ENCODE peak calls at places on chromosome 18, in ten cellular contexts. O, H, D, S, Q, B, K, U, W and N are unnamed samples.

GRCh38 chr18:57859314-57859713 is 56.2 kb upstream of the ATP8B1 start:
- DNase-seq in O (no peak), H (peak), D (no peak), S (peak), Q (peak), B (no peak), K (peak), U (no peak), W (no peak), N (no peak)

GRCh38 chr18:2256577-2256976 is 314.7 kb downstream of the METTL4 start:
- DNase-seq in O (no peak), H (no peak), D (no peak), S (no peak), Q (no peak), B (no peak), K (no peak), U (no peak), W (no peak), N (no peak)

GRCh38 chr18:61833387-61833786 is 59.4 kb downstream of the RNF152 start:
- DNase-seq in O (no peak), H (peak), D (no peak), S (no peak), Q (no peak), B (peak), K (no peak), U (no peak), W (peak), N (no peak)

GRCh38 chr18:35521133-35521532 is 23.4 kb upstream of the INO80C start:
- DNase-seq in O (no peak), H (no peak), D (no peak), S (no peak), Q (no peak), B (no peak), K (no peak), U (no peak), W (no peak), N (no peak)

GRCh38 chr18:26617151-26617554 is 68.8 kb upstream of the KCTD1 start:
- DNase-seq in O (no peak), H (peak), D (no peak), S (no peak), Q (no peak), B (peak), K (no peak), U (no peak), W (peak), N (no peak)

GRCh38 chr18:51655327-51655698 is 457.8 kb upstream of the MEX3C start:
- DNase-seq in O (no peak), H (no peak), D (no peak), S (no peak), Q (no peak), B (no peak), K (no peak), U (no peak), W (no peak), N (no peak)

GRCh38 chr18:53796042-53796729 is 428.3 kb downstream of the MBD2 start:
- DNase-seq in O (no peak), H (peak), D (no peak), S (no peak), Q (no peak), B (peak), K (no peak), U (no peak), W (peak), N (no peak)

GRCh38 chr18:61308795-61309393 is 24.3 kb upstream of the CDH20 start:
- DNase-seq in O (no peak), H (no peak), D (no peak), S (no peak), Q (no peak), B (peak), K (no peak), U (no peak), W (peak), N (no peak)

GRCh38 chr18:63237486-63237885 is 82.1 kb downstream of the BCL2 start:
- DNase-seq in O (no peak), H (peak), D (no peak), S (no peak), Q (peak), B (no peak), K (no peak), U (no peak), W (peak), N (no peak)

GRCh38 chr18:6776193-6776592 is 46.7 kb downstream of the ARHGAP28 start:
- DNase-seq in O (no peak), H (peak), D (no peak), S (no peak), Q (no peak), B (peak), K (no peak), U (no peak), W (peak), N (no peak)

GRCh38 chr18:2955966-2956521 is 56.9 kb downstream of the LPIN2 start:
- DNase-seq in O (no peak), H (peak), D (no peak), S (no peak), Q (no peak), B (no peak), K (no peak), U (no peak), W (no peak), N (no peak)

GRCh38 chr18:79855147-79855910 is 57.6 kb downstream of the KCNG2 start:
- DNase-seq in O (no peak), H (no peak), D (no peak), S (no peak), Q (no peak), B (no peak), K (no peak), U (no peak), W (no peak), N (no peak)

GRCh38 chr18:8208716-8209115 is 400.5 kb upstream of the RAB12 start:
- DNase-seq in O (no peak), H (no peak), D (no peak), S (no peak), Q (no peak), B (no peak), K (peak), U (no peak), W (no peak), N (no peak)

GRCh38 chr18:76957384-76958355 is 135.3 kb downstream of the ZNF236 start:
- DNase-seq in O (no peak), H (no peak), D (no peak), S (no peak), Q (no peak), B (no peak), K (no peak), U (no peak), W (no peak), N (no peak)

GRCh38 chr18:60668583-60668982 is 296.0 kb upstream of the MC4R start:
- DNase-seq in O (no peak), H (no peak), D (no peak), S (no peak), Q (peak), B (no peak), K (no peak), U (no peak), W (no peak), N (no peak)

GRCh38 chr18:38422216-38422615 is 856.6 kb upstream of the CELF4 start:
- DNase-seq in O (no peak), H (no peak), D (no peak), S (no peak), Q (no peak), B (no peak), K (no peak), U (no peak), W (no peak), N (no peak)

GRCh38 chr18:3875376-3875775 is 425.4 kb downstream of the TGIF1 start:
- DNase-seq in O (no peak), H (no peak), D (no peak), S (no peak), Q (no peak), B (no peak), K (no peak), U (no peak), W (no peak), N (no peak)

GRCh38 chr18:50816767-50817166 is 3.0 kb downstream of the MRO start:
- DNase-seq in O (peak), H (no peak), D (no peak), S (peak), Q (peak), B (no peak), K (no peak), U (no peak), W (peak), N (no peak)

GRCh38 chr18:31429623-31430022 is 17.9 kb upstream of the DSG3 start:
- DNase-seq in O (no peak), H (no peak), D (no peak), S (no peak), Q (peak), B (no peak), K (peak), U (no peak), W (no peak), N (no peak)

GRCh38 chr18:51074605-51075004 is 44.6 kb downstream of the SMAD4 start:
- DNase-seq in O (no peak), H (no peak), D (no peak), S (no peak), Q (no peak), B (no peak), K (no peak), U (no peak), W (no peak), N (no peak)

GRCh38 chr18:55557211-55557610 is 30.8 kb downstream of the TCF4 start:
- DNase-seq in O (no peak), H (no peak), D (no peak), S (no peak), Q (no peak), B (no peak), K (no peak), U (no peak), W (no peak), N (no peak)

GRCh38 chr18:55549474-55550104 is 38.4 kb downstream of the TCF4 start:
- DNase-seq in O (no peak), H (no peak), D (no peak), S (no peak), Q (no peak), B (no peak), K (no peak), U (no peak), W (no peak), N (no peak)

GRCh38 chr18:55555628-55556027 is 32.4 kb downstream of the TCF4 start:
- DNase-seq in O (no peak), H (no peak), D (no peak), S (no peak), Q (no peak), B (no peak), K (no peak), U (no peak), W (no peak), N (no peak)

GRCh38 chr18:55551227-55551626 is 36.8 kb downstream of the TCF4 start:
- DNase-seq in O (no peak), H (no peak), D (no peak), S (no peak), Q (no peak), B (no peak), K (no peak), U (no peak), W (peak), N (no peak)

GRCh38 chr18:55552498-55553189 is 35.3 kb downstream of the TCF4 start:
- DNase-seq in O (no peak), H (no peak), D (no peak), S (no peak), Q (no peak), B (peak), K (no peak), U (no peak), W (peak), N (no peak)
- TF ChIP-seq CTCF in O (no peak), H (no peak), D (no peak), S (no peak), Q (no peak), B (no peak), K (no peak), U (no peak), W (no peak), N (no peak)

DNA sequence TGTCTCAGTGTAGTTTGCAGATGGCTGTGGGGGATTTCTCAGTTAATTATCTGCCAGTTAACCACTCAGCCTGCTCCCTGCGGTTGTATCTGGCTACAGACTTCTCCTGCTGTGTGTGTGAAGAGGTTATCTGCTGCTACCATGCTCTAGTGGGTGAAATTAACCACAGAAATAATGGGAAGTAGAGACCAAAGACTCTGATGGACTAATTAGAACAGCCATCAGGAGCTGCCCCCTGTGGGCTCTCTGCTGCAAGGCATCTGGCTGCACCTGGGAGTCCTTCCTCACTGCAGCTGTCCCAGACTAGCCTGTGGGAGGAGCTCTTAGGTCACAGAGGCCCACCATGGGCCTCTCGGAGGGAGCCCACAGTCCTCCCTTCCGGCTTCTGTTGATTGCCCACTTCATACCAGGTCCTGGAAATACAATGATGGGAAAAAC is 66.6 kb downstream of the CTIF start:
- DNase-seq in O (peak), H (peak), D (no peak), S (peak), Q (peak), B (peak), K (peak), U (no peak), W (peak), N (no peak)
- TF ChIP-seq CTCF in O (peak), H (peak), D (no peak), S (no peak), Q (peak), B (peak), K (peak), U (no peak), W (peak), N (no peak)

GRCh38 chr18:5600376-5601071 is 56.7 kb upstream of the EPB41L3 start:
- DNase-seq in O (no peak), H (peak), D (no peak), S (no peak), Q (peak), B (peak), K (no peak), U (no peak), W (no peak), N (no peak)
- TF ChIP-seq CTCF in O (peak), H (peak), D (no peak), S (peak), Q (no peak), B (peak), K (peak), U (peak), W (peak), N (no peak)

GRCh38 chr18:22324191-22325131 is 93.3 kb downstream of the CTAGE1 start:
- DNase-seq in O (peak), H (peak), D (no peak), S (peak), Q (peak), B (no peak), K (peak), U (peak), W (peak), N (no peak)
- TF ChIP-seq CTCF in O (peak), H (peak), D (no peak), S (no peak), Q (peak), B (no peak), K (peak), U (peak), W (peak), N (no peak)

GRCh38 chr18:22108674-22109073 is 60.7 kb upstream of the GATA6 start:
- DNase-seq in O (no peak), H (peak), D (no peak), S (peak), Q (peak), B (no peak), K (peak), U (no peak), W (no peak), N (no peak)
- TF ChIP-seq CTCF in O (no peak), H (peak), D (no peak), S (no peak), Q (peak), B (no peak), K (peak), U (no peak), W (peak), N (no peak)

GRCh38 chr18:69900941-69901340 is 46.7 kb downstream of the CD226 start:
- DNase-seq in O (no peak), H (no peak), D (no peak), S (no peak), Q (no peak), B (no peak), K (no peak), U (no peak), W (no peak), N (no peak)
- TF ChIP-seq CTCF in O (no peak), H (no peak), D (no peak), S (no peak), Q (no peak), B (no peak), K (peak), U (no peak), W (peak), N (no peak)

DNA sequence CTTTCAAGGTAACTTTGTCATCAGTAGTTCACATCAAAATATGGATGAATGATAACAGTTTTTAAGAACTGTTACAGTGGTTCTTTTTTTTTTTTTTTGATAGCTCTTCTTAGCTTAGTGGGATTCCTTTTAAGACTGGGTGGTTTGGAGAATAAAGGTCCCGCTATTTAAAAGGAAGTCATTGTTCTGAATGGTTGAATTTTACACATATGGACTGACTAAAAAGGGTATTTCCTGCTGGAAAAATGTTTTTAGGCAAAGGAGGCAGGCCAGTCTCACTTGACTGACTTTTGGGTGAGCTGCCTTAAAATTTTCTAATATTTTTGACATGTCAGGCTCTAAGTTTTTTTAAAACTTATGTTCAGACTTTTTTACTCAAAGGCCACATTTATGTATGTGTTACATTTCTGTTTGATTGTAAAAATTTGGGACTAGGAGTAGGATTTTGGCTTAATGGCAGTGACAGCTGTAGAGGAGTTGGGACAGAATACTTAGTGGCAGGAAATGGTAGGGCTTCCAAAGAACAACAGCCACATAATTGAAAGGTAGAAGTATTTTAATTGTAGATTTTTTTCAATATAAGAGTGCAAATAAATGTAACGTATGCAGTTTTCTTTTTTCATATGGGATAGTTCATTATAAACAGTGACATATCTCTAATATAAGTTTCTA is 13.7 kb downstream of the VAPA start:
- DNase-seq in O (no peak), H (no peak), D (no peak), S (no peak), Q (no peak), B (no peak), K (no peak), U (no peak), W (no peak), N (no peak)
- TF ChIP-seq CTCF in O (no peak), H (no peak), D (no peak), S (no peak), Q (no peak), B (no peak), K (no peak), U (peak), W (no peak), N (no peak)

GRCh38 chr18:72652990-72653593 is 109.0 kb upstream of the CBLN2 start:
- DNase-seq in O (peak), H (peak), D (no peak), S (peak), Q (peak), B (no peak), K (peak), U (no peak), W (peak), N (no peak)
- TF ChIP-seq CTCF in O (peak), H (peak), D (peak), S (peak), Q (peak), B (peak), K (peak), U (peak), W (no peak), N (no peak)

GRCh38 chr18:49098386-49098785 is 147.6 kb upstream of the SMAD7 start:
- DNase-seq in O (no peak), H (no peak), D (no peak), S (no peak), Q (no peak), B (no peak), K (no peak), U (no peak), W (no peak), N (no peak)

GRCh38 chr18:49094979-49095632 is 144.3 kb upstream of the SMAD7 start:
- DNase-seq in O (no peak), H (peak), D (no peak), S (no peak), Q (no peak), B (peak), K (no peak), U (no peak), W (peak), N (no peak)

GRCh38 chr18:49094136-49094535 is 143.4 kb upstream of the SMAD7 start:
- DNase-seq in O (no peak), H (peak), D (no peak), S (no peak), Q (no peak), B (peak), K (no peak), U (no peak), W (peak), N (no peak)

GRCh38 chr18:49100226-49100968 is 149.6 kb upstream of the SMAD7 start:
- DNase-seq in O (no peak), H (peak), D (no peak), S (no peak), Q (no peak), B (peak), K (no peak), U (no peak), W (peak), N (no peak)

DNA sequence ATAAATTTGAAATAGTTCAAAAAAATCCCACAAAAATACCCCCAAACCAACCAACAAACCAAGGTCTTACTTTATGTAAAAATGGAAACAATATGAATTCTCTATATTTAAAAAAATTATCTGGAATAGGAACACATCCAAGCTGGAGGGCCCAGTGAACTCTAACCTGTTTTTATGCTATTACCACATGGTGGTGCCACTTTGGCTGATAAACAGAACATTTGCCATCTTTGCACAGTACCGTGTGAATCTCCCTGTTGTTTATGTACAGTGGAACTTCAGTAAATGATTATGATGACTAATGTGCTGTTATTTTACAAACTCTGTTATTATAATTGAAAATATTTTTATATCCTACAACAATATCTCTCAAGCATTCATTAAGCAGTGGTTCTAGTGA is 145.3 kb upstream of the SMAD7 start:
- DNase-seq in O (no peak), H (no peak), D (no peak), S (no peak), Q (no peak), B (no peak), K (no peak), U (no peak), W (no peak), N (no peak)
- TF ChIP-seq CTCF in O (no peak), H (no peak), D (no peak), S (no peak), Q (peak), B (no peak), K (no peak), U (no peak), W (no peak), N (no peak)

GRCh38 chr18:59631583-59632181 is 65.5 kb downstream of the CCBE1 start:
- DNase-seq in O (peak), H (peak), D (no peak), S (peak), Q (peak), B (peak), K (peak), U (no peak), W (peak), N (no peak)
- TF ChIP-seq CTCF in O (peak), H (peak), D (no peak), S (peak), Q (peak), B (peak), K (peak), U (peak), W (peak), N (no peak)